ENCODE peak calls at places on chromosomes 7 and 10, in five cellular contexts. V is activated naive CD4-positive, alpha-beta T cell treated with anti-CD3 and anti-CD28 coated beads for 36 hours; C is kidney epithelial cell; Z is activated CD8-positive, alpha-beta memory T cell treated with anti-CD3 and anti-CD28 coated beads for 4 hours; T is EL. I is an unnamed sample.

GRCh38 chr10:60944910-60945297 is 919 bp upstream of the RHOBTB1 start:
- DNase-seq in T (no peak), V (no peak), Z (no peak), C (no peak), I (no peak)

GRCh38 chr10:60490013-60490412 is 100.3 kb upstream of the ANK3 start:
- DNase-seq in C (no peak), V (no peak), Z (no peak), T (no peak), I (no peak)

GRCh38 chr10:3980660-3981059 is 195.7 kb upstream of the KLF6 start:
- DNase-seq in Z (no peak), T (no peak), C (no peak), V (no peak), I (no peak)

GRCh38 chr10:119940487-119940886 is 48.0 kb downstream of the SEC23IP start:
- DNase-seq in V (no peak), Z (no peak), C (peak), T (peak), I (no peak)

GRCh38 chr10:96719205-96719604 is 1.1 kb downstream of the PIK3AP1 start:
- DNase-seq in Z (no peak), C (no peak), T (no peak), V (no peak), I (no peak)

GRCh38 chr7:77226357-77226839 is 26.8 kb upstream of the FGL2 start:
- DNase-seq in T (no peak), V (no peak), Z (no peak), C (no peak), I (no peak)

GRCh38 chr7:128908750-128909385 is 1.6 kb downstream of the KCP start:
- DNase-seq in T (no peak), V (no peak), Z (no peak), C (no peak), I (no peak)

GRCh38 chr7:154741131-154741530 is 261.8 kb downstream of the PAXIP1 start:
- DNase-seq in T (no peak), V (no peak), Z (no peak), C (no peak), I (no peak)

GRCh38 chr10:42866115-42866995 is 83.8 kb downstream of the BMS1 start:
- DNase-seq in Z (no peak), V (peak), C (peak), T (peak), I (peak)

GRCh38 chr7:132134814-132135445 is 441.3 kb downstream of the PLXNA4 start:
- DNase-seq in V (no peak), T (no peak), Z (no peak), C (no peak), I (no peak)

GRCh38 chr7:154553711-154554265 is 449.1 kb downstream of the PAXIP1 start:
- DNase-seq in V (no peak), Z (no peak), C (no peak), T (no peak), I (peak)

GRCh38 chr7:88233828-88234227 is 14.0 kb upstream of the SRI start:
- DNase-seq in Z (no peak), C (no peak), V (no peak), T (no peak), I (no peak)

GRCh38 chr10:123044391-123044790 is 35.6 kb downstream of the ACADSB start:
- DNase-seq in V (no peak), Z (no peak), C (no peak), T (peak), I (no peak)

GRCh38 chr10:132230557-132231210 is 43.9 kb downstream of the DPYSL4 start:
- DNase-seq in T (no peak), C (no peak), Z (no peak), V (no peak), I (no peak)

GRCh38 chr7:50707607-50708006 is 75.1 kb downstream of the GRB10 start:
- DNase-seq in C (no peak), Z (no peak), V (no peak), T (no peak), I (no peak)

GRCh38 chr7:111198255-111198654 is 107.3 kb downstream of the LRRN3 start:
- DNase-seq in C (peak), V (no peak), Z (no peak), T (peak), I (no peak)

GRCh38 chr10:24207781-24208611 is 942 bp upstream of the KIAA1217 start:
- DNase-seq in V (no peak), Z (no peak), T (no peak), C (no peak), I (peak)

GRCh38 chr7:143380646-143381426 is at the start of gene ZYX:
- DNase-seq in T (peak), Z (peak), C (peak), V (peak), I (peak)